ENCODE peak calls at places on chromosomes 3 and 15, in ten cellular contexts. T is body of pancreas; J is H1; M is heart left ventricle; B is stomach; P is HL-60; G is CD8-positive, alpha-beta T cell; W is mucosa of descending colon; H is upper lobe of right lung; I is fibroblast of pulmonary artery. C is an unnamed sample.

GRCh38 chr15:53448215-53449001 is 311.1 kb downstream of the WDR72 start:
- DNase-seq in I (no peak), G (no peak), J (no peak), W (no peak), P (no peak), B (no peak), H (no peak), M (no peak), T (peak), C (no peak)

GRCh38 chr3:189641776-189642175 is 10.6 kb downstream of the TP63 start:
- DNase-seq in B (no peak), M (no peak), H (no peak), I (no peak), W (no peak), J (no peak), G (no peak), T (no peak), P (no peak), C (no peak)

GRCh38 chr3:77041156-77041696 is 1.3 kb downstream of the ROBO2 start:
- DNase-seq in I (no peak), T (no peak), W (no peak), P (no peak), G (no peak), J (no peak), H (no peak), B (no peak), M (no peak), C (no peak)

GRCh38 chr15:27486036-27486435 is 515.1 kb downstream of the GABRG3 start:
- DNase-seq in I (no peak), M (no peak), H (no peak), G (no peak), J (no peak), W (no peak), P (no peak), B (no peak), T (no peak), C (no peak)

GRCh38 chr15:68463996-68464395 is 32.0 kb upstream of the ITGA11 start:
- DNase-seq in T (no peak), G (no peak), I (peak), J (no peak), W (no peak), M (no peak), B (no peak), P (no peak), H (no peak), C (no peak)

GRCh38 chr3:38653685-38654537 is 4.4 kb upstream of the SCN5A start:
- DNase-seq in G (no peak), J (no peak), T (no peak), I (no peak), W (peak), P (no peak), H (no peak), M (no peak), B (no peak), C (no peak)

GRCh38 chr15:75056036-75056435 is 32.6 kb downstream of the PPCDC start:
- DNase-seq in G (no peak), W (no peak), M (no peak), B (no peak), I (no peak), H (peak), J (no peak), P (no peak), T (no peak), C (no peak)

GRCh38 chr3:45592830-45593707 is 1.5 kb upstream of the LIMD1 start:
- DNase-seq in B (peak), P (peak), I (peak), M (peak), G (peak), H (peak), J (peak), W (peak), T (peak), C (peak)

GRCh38 chr3:14439501-14440167 is 37.2 kb downstream of the SLC6A6 start:
- DNase-seq in M (peak), T (peak), G (no peak), J (no peak), W (peak), B (peak), I (peak), P (peak), H (peak), C (no peak)

GRCh38 chr3:105277656-105278055 is 89.1 kb upstream of the ALCAM start:
- DNase-seq in P (no peak), H (no peak), I (peak), B (no peak), J (no peak), T (no peak), W (no peak), M (no peak), G (no peak), C (peak)

GRCh38 chr3:188468672-188469071 is 314.7 kb downstream of the LPP start:
- DNase-seq in I (peak), W (peak), G (no peak), M (peak), H (no peak), P (peak), B (no peak), T (peak), J (no peak), C (peak)

GRCh38 chr3:182118081-182118480 is 406.4 kb downstream of the SOX2 start:
- DNase-seq in M (no peak), H (no peak), I (no peak), P (no peak), T (no peak), W (no peak), G (no peak), J (no peak), B (no peak), C (no peak)

GRCh38 chr3:169091196-169091595 is 572.3 kb downstream of the MECOM start:
- DNase-seq in J (no peak), G (no peak), H (no peak), T (no peak), M (no peak), I (peak), P (no peak), B (no peak), W (no peak), C (peak)

GRCh38 chr3:50570508-50571279 is 1.4 kb downstream of the HEMK1 start:
- DNase-seq in J (no peak), W (no peak), P (no peak), T (no peak), H (no peak), B (no peak), G (no peak), M (no peak), I (no peak), C (no peak)

GRCh38 chr15:76118767-76119166 is 59.0 kb downstream of the TMEM266 start:
- DNase-seq in W (no peak), H (no peak), M (no peak), I (no peak), P (no peak), G (no peak), T (no peak), B (no peak), J (peak), C (no peak)

GRCh38 chr15:45634442-45635190 is at the start of gene SQOR:
- DNase-seq in G (peak), H (peak), P (peak), I (peak), J (peak), T (peak), W (peak), M (peak), B (peak), C (peak)

GRCh38 chr15:78065973-78066946 is 11.3 kb downstream of the TBC1D2B start:
- DNase-seq in I (no peak), M (no peak), G (no peak), P (no peak), J (no peak), W (no peak), B (no peak), T (no peak), H (no peak), C (peak)

GRCh38 chr3:58244186-58244585 is 6.6 kb downstream of the ABHD6 start:
- DNase-seq in J (no peak), B (no peak), H (no peak), P (no peak), I (no peak), G (no peak), M (no peak), T (no peak), W (no peak), C (no peak)

GRCh38 chr3:36679384-36680200 is 84.8 kb downstream of the DCLK3 start:
- DNase-seq in M (no peak), B (no peak), I (peak), T (no peak), G (no peak), W (no peak), P (peak), J (no peak), H (no peak), C (peak)

GRCh38 chr3:147945968-147946519 is 536.9 kb downstream of the ZIC1 start:
- DNase-seq in H (no peak), P (no peak), J (no peak), W (peak), M (peak), B (no peak), T (peak), I (peak), G (no peak), C (peak)

GRCh38 chr3:39378092-39378491 is 5.1 kb upstream of the SLC25A38 start:
- DNase-seq in M (no peak), B (peak), P (no peak), I (peak), T (peak), G (peak), W (peak), H (no peak), J (peak), C (peak)

GRCh38 chr15:35886765-35887164 is 340.8 kb upstream of the DPH6 start:
- DNase-seq in W (no peak), M (no peak), B (no peak), P (no peak), I (peak), T (no peak), J (no peak), G (no peak), H (no peak), C (peak)

GRCh38 chr3:40780801-40781406 is 256.1 kb downstream of the ZNF621 start:
- DNase-seq in H (no peak), B (no peak), G (no peak), M (peak), J (no peak), P (no peak), T (peak), I (peak), W (no peak), C (peak)

GRCh38 chr3:115833074-115833473 is 209.8 kb downstream of the GAP43 start:
- DNase-seq in H (no peak), B (no peak), T (no peak), M (no peak), G (no peak), J (no peak), P (no peak), I (no peak), W (no peak), C (peak)
- H3K4me3 ChIP-seq in H (no peak), B (no peak), T (no peak), M (no peak), G (no peak), J (no peak), P (no peak), I (no peak), W (no peak), C (no peak)

GRCh38 chr3:171867976-171868375 is 24.8 kb downstream of the TMEM212 start:
- DNase-seq in G (no peak), I (no peak), T (no peak), B (no peak), J (no peak), P (peak), M (no peak), H (no peak), W (no peak), C (no peak)
- TF ChIP-seq CTCF in G (no peak), I (peak), T (peak), B (peak), J (peak), P (no peak), M (peak), H (peak), W (no peak), C (peak)

GRCh38 chr3:177460100-177460499 is 262.8 kb upstream of the TBL1XR1 start:
- DNase-seq in B (no peak), W (no peak), M (no peak), G (no peak), J (no peak), P (no peak), T (no peak), H (no peak), I (no peak), C (no peak)
- H3K4me3 ChIP-seq in B (no peak), W (no peak), M (no peak), G (no peak), J (no peak), P (no peak), T (no peak), H (no peak), I (no peak), C (no peak)

GRCh38 chr3:43704697-43705096 is 14.0 kb downstream of the ABHD5 start:
- DNase-seq in G (no peak), M (no peak), I (peak), H (no peak), J (no peak), P (no peak), B (no peak), T (no peak), W (no peak), C (no peak)

GRCh38 chr3:43696881-43697280 is 6.1 kb downstream of the ABHD5 start:
- DNase-seq in T (no peak), H (no peak), I (no peak), M (no peak), G (no peak), B (no peak), J (no peak), P (no peak), W (no peak), C (no peak)

GRCh38 chr3:43695863-43696262 is 5.1 kb downstream of the ABHD5 start:
- DNase-seq in I (no peak), T (no peak), H (no peak), M (no peak), B (no peak), W (no peak), G (no peak), J (no peak), P (no peak), C (no peak)

GRCh38 chr3:43695443-43695842 is 4.7 kb downstream of the ABHD5 start:
- DNase-seq in B (no peak), J (no peak), P (peak), I (peak), H (no peak), W (no peak), T (no peak), M (no peak), G (no peak), C (peak)

GRCh38 chr3:43699864-43700263 is 9.1 kb downstream of the ABHD5 start:
- DNase-seq in T (no peak), B (no peak), P (no peak), H (no peak), M (no peak), G (no peak), W (peak), I (peak), J (no peak), C (no peak)
- TF ChIP-seq CTCF in T (no peak), B (no peak), P (no peak), H (no peak), M (no peak), G (no peak), W (no peak), I (peak), J (peak), C (peak)

GRCh38 chr3:71062037-71062919 is 521.2 kb downstream of the FOXP1 start:
- DNase-seq in T (no peak), I (peak), M (no peak), J (no peak), W (no peak), P (no peak), G (no peak), B (no peak), H (no peak), C (no peak)
- H3K4me3 ChIP-seq in T (no peak), I (peak), M (peak), J (no peak), W (no peak), P (no peak), G (peak), B (peak), H (peak), C (peak)

GRCh38 chr3:142680710-142681109 is 43.1 kb upstream of the TRPC1 start:
- DNase-seq in M (no peak), G (no peak), B (no peak), H (no peak), I (peak), J (no peak), W (no peak), P (no peak), T (peak), C (no peak)
- TF ChIP-seq CTCF in M (no peak), G (no peak), B (no peak), H (no peak), I (no peak), J (peak), W (no peak), P (no peak), T (no peak), C (no peak)

GRCh38 chr15:61037031-61037430 is 192.1 kb downstream of the RORA start:
- DNase-seq in T (no peak), G (no peak), P (no peak), W (no peak), H (no peak), M (no peak), I (peak), B (no peak), J (no peak), C (peak)

GRCh38 chr15:61033938-61034792 is 194.9 kb downstream of the RORA start:
- DNase-seq in W (no peak), T (no peak), P (no peak), B (no peak), H (no peak), M (no peak), I (no peak), G (no peak), J (no peak), C (no peak)

GRCh38 chr15:61036121-61036520 is 193.0 kb downstream of the RORA start:
- DNase-seq in P (no peak), H (no peak), T (no peak), G (no peak), J (no peak), M (no peak), W (no peak), I (no peak), B (no peak), C (no peak)

GRCh38 chr15:61033319-61033718 is 195.8 kb downstream of the RORA start:
- DNase-seq in J (no peak), M (no peak), I (no peak), W (no peak), B (no peak), H (no peak), G (no peak), P (no peak), T (no peak), C (no peak)

GRCh38 chr15:61034793-61035710 is 194.1 kb downstream of the RORA start:
- DNase-seq in I (peak), H (no peak), T (no peak), P (no peak), M (no peak), B (no peak), J (no peak), W (no peak), G (no peak), C (peak)
- H3K4me3 ChIP-seq in I (no peak), H (no peak), T (no peak), P (no peak), M (no peak), B (no peak), J (no peak), W (no peak), G (no peak), C (no peak)

GRCh38 chr15:60616147-60616546 is 137.2 kb upstream of the ICE2 start:
- DNase-seq in I (no peak), T (no peak), J (no peak), B (no peak), W (no peak), G (no peak), H (no peak), P (no peak), M (no peak), C (no peak)
- TF ChIP-seq CTCF in I (no peak), T (no peak), J (no peak), B (no peak), W (no peak), G (no peak), H (no peak), P (no peak), M (no peak), C (no peak)

GRCh38 chr3:11057655-11058054 is 65.1 kb downstream of the SLC6A1 start:
- DNase-seq in G (no peak), I (no peak), H (no peak), T (no peak), B (no peak), M (no peak), W (no peak), J (no peak), P (no peak), C (no peak)

GRCh38 chr3:11059090-11059798 is 66.7 kb downstream of the SLC6A1 start:
- DNase-seq in T (peak), W (peak), P (no peak), G (no peak), B (no peak), J (peak), I (peak), H (no peak), M (peak), C (peak)

GRCh38 chr3:11062704-11063103 is 70.2 kb downstream of the SLC6A1 start:
- DNase-seq in I (no peak), T (no peak), J (no peak), M (no peak), G (no peak), H (no peak), W (no peak), P (no peak), B (no peak), C (no peak)

GRCh38 chr3:11059799-11060115 is 67.2 kb downstream of the SLC6A1 start:
- DNase-seq in M (no peak), I (no peak), B (no peak), W (no peak), H (no peak), J (no peak), P (no peak), G (no peak), T (no peak), C (no peak)

DNA sequence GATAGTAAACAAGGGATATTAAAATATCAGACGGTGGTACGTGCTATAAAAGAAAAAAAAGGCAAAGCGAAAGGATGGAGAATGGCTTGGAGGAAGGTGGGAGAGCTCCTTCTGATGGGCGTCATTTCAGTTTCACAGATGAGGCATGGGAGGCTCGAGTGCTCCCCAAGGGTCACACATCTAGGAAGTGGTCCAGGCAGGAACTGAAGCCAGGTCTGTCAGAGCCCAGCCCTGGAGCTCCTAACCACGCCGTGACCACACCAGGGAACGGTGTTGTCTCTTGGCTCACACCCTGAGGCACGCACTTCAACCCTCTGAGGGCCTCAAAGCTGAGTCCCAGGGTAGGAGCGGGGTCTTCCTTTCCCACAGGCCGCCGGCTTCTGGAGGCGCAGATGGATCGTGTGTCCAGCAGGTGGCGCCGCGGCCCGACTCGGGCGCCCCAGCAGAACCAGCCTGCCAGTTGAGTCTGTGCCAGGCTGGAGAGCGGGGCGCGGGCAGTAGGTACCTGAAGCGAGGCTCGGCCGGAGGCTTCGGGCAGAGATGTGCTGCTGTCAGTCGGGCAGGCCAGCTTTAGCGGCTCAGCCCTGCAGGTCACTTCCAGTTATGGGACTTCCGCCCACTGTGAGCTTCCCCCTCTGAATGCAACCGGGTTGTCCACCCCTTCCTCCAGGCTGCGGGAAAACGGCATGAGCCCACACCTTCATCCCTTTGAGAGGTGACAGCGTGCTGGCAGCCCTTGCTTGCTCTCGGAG is 68.1 kb downstream of the SLC6A1 start:
- DNase-seq in I (peak), H (peak), T (peak), J (peak), M (peak), P (peak), B (peak), G (peak), W (peak), C (peak)
- H3K4me3 ChIP-seq in I (peak), H (peak), T (no peak), J (peak), M (no peak), P (peak), B (peak), G (no peak), W (no peak), C (peak)